ENCODE peak calls at places on chromosomes 16 and 17, in seven cellular contexts. E is iPS-NIHi11; R is natural killer cell; D is fibroblast of villous mesenchyme; W is OCI-LY7; K is stimulated activated CD4-positive, alpha-beta T cell treated with anti-CD3 and anti-CD28 coated beads, Interleukin-1b, Interleukin-23, amount 100 ng/mL, for 48 hours; X is fibroblast of gingiva. A is an unnamed sample.

GRCh38 chr16:7185689-7186088 is 147.0 kb upstream of the RBFOX1 start:
- DNase-seq in R (no peak), D (no peak), K (no peak), W (no peak), E (no peak), X (no peak), A (no peak)

GRCh38 chr17:15413101-15413750 is 54.2 kb downstream of the CDRT4 start:
- DNase-seq in D (no peak), W (no peak), R (no peak), E (no peak), X (no peak), K (no peak), A (no peak)

GRCh38 chr17:28950017-28950751 is 1.1 kb downstream of the PHF12 start:
- DNase-seq in R (peak), X (peak), D (peak), K (peak), E (peak), W (peak), A (no peak)

GRCh38 chr16:11632455-11632921 is 35.8 kb upstream of the SNN start:
- DNase-seq in E (no peak), K (no peak), W (no peak), R (no peak), D (peak), X (peak), A (peak)

GRCh38 chr16:600781-601180 is 10.9 kb downstream of the RAB40C start:
- DNase-seq in X (no peak), R (no peak), E (peak), D (no peak), W (peak), K (no peak), A (no peak)

GRCh38 chr16:27795992-27796614 is 246.2 kb downstream of the KATNIP start:
- DNase-seq in X (no peak), R (no peak), E (peak), K (no peak), D (peak), W (peak), A (peak)

GRCh38 chr17:74592087-74592990 is at the start of gene CD300LD:
- DNase-seq in W (no peak), K (no peak), X (no peak), E (no peak), D (no peak), R (no peak), A (no peak)

GRCh38 chr16:81516478-81517149 is 72.0 kb downstream of the CMIP start:
- DNase-seq in E (no peak), R (no peak), D (no peak), X (no peak), K (no peak), W (no peak), A (no peak)

GRCh38 chr16:57471209-57471608 is 8.7 kb downstream of the POLR2C start:
- DNase-seq in W (no peak), K (no peak), R (no peak), E (no peak), X (no peak), D (no peak), A (no peak)

GRCh38 chr17:29572691-29573557 is 4.4 kb downstream of the TP53I13 start:
- DNase-seq in K (peak), X (peak), W (peak), D (peak), E (peak), R (peak), A (no peak)

GRCh38 chr17:75242461-75243042 is 18.9 kb downstream of the GGA3 start:
- DNase-seq in E (no peak), X (no peak), R (no peak), D (no peak), W (peak), K (no peak), A (no peak)

GRCh38 chr17:55166506-55166905 is 98.3 kb upstream of the HLF start:
- DNase-seq in X (no peak), E (no peak), R (no peak), W (no peak), D (no peak), K (no peak), A (no peak)

GRCh38 chr17:36592711-36593321 is 1.1 kb downstream of the DHRS11 start:
- DNase-seq in E (no peak), D (no peak), R (no peak), K (no peak), X (no peak), W (no peak), A (no peak)

GRCh38 chr17:53168413-53168812 is 654.3 kb upstream of the KIF2B start:
- DNase-seq in R (no peak), K (no peak), E (no peak), W (no peak), X (no peak), D (no peak), A (no peak)

GRCh38 chr17:50902768-50903353 is 36.7 kb upstream of the TOB1 start:
- DNase-seq in W (no peak), K (no peak), E (no peak), R (no peak), D (no peak), X (no peak), A (no peak)

GRCh38 chr16:84410361-84411138 is 42.2 kb downstream of the ATP2C2 start:
- DNase-seq in X (no peak), E (no peak), W (no peak), R (no peak), D (no peak), K (no peak), A (no peak)

GRCh38 chr16:49355923-49356665 is 17.5 kb upstream of the C16orf78 start:
- DNase-seq in E (no peak), K (no peak), R (no peak), W (no peak), D (no peak), X (no peak), A (no peak)

GRCh38 chr16:4495766-4496165 is 19.6 kb downstream of the HMOX2 start:
- DNase-seq in E (no peak), K (no peak), R (no peak), D (no peak), X (no peak), W (no peak), A (no peak)

GRCh38 chr17:79951361-79952264 is 84.1 kb downstream of the TBC1D16 start:
- DNase-seq in E (no peak), K (no peak), W (no peak), X (peak), D (peak), R (no peak), A (no peak)

GRCh38 chr16:50469744-50470301 is 78.4 kb upstream of the NKD1 start:
- DNase-seq in D (no peak), K (no peak), X (no peak), R (no peak), E (no peak), W (no peak), A (no peak)

GRCh38 chr17:77785526-77785925 is 173.0 kb upstream of the TNRC6C start:
- DNase-seq in X (no peak), E (no peak), K (no peak), R (no peak), D (no peak), W (no peak), A (no peak)

GRCh38 chr17:66347661-66348604 is 45.5 kb downstream of the PRKCA start:
- DNase-seq in D (peak), E (no peak), X (no peak), K (peak), R (no peak), W (no peak), A (peak)

GRCh38 chr17:39376434-39376833 is 25.0 kb downstream of the FBXL20 start:
- DNase-seq in D (peak), X (no peak), R (no peak), W (peak), E (no peak), K (no peak), A (no peak)

GRCh38 chr17:57424777-57425188 is 168.5 kb downstream of the MSI2 start:
- DNase-seq in K (no peak), D (peak), W (no peak), R (no peak), E (peak), X (no peak), A (no peak)

GRCh38 chr16:80591071-80591935 is 50.5 kb downstream of the DYNLRB2 start:
- DNase-seq in R (no peak), E (no peak), K (no peak), W (no peak), D (no peak), X (no peak), A (no peak)

GRCh38 chr17:48429638-48430586 is at the start of gene SKAP1:
- DNase-seq in W (no peak), K (peak), R (peak), E (peak), D (no peak), X (no peak), A (no peak)

GRCh38 chr17:6948562-6948961 is 47.3 kb upstream of the ALOX12 start:
- DNase-seq in X (no peak), W (no peak), E (no peak), D (no peak), K (peak), R (no peak), A (no peak)

GRCh38 chr17:50737118-50737698 is 17.8 kb downstream of the LUC7L3 start:
- DNase-seq in E (no peak), X (no peak), K (peak), R (no peak), D (no peak), W (no peak), A (no peak)

GRCh38 chr17:60231234-60231633 is 81.5 kb downstream of the CA4 start:
- DNase-seq in R (no peak), X (peak), K (no peak), W (peak), E (no peak), D (peak), A (peak)

GRCh38 chr17:35536664-35537160 is 766 bp downstream of the SLFN12L start:
- DNase-seq in D (no peak), W (no peak), R (no peak), E (no peak), X (no peak), K (peak), A (no peak)

GRCh38 chr17:48340916-48341315 is 89.1 kb downstream of the SKAP1 start:
- DNase-seq in K (no peak), D (no peak), X (no peak), R (no peak), E (no peak), W (no peak), A (no peak)

GRCh38 chr17:40242774-40243173 is 23.7 kb downstream of the WIPF2 start:
- DNase-seq in X (no peak), R (no peak), E (no peak), W (no peak), K (no peak), D (peak), A (no peak)

GRCh38 chr16:49019081-49019633 is 262.5 kb downstream of the CBLN1 start:
- DNase-seq in K (no peak), R (no peak), X (no peak), E (peak), D (no peak), W (no peak), A (no peak)

GRCh38 chr16:85906349-85906748 is 7.4 kb downstream of the IRF8 start:
- DNase-seq in E (no peak), X (no peak), R (no peak), W (no peak), D (no peak), K (no peak), A (no peak)

GRCh38 chr16:70250748-70251650 is 741 bp downstream of the EXOSC6 start:
- DNase-seq in W (no peak), X (peak), D (peak), E (peak), R (peak), K (peak), A (no peak)